ENCODE peak calls at places on chromosome 14, in seven cellular contexts. B is psoas muscle; N is lung; H is esophagus squamous epithelium; U is stimulated activated CD8-positive, alpha-beta memory T cell treated with anti-CD3 and anti-CD28 coated beads, Interleukin-15, amount 100 ng/mL, for 4 hours; I is stimulated activated CD4-positive, alpha-beta T cell treated with anti-CD3 and anti-CD28 coated beads, Interleukin-4, amount 100 ng/mL, for 4 hours; V is neural crest cell. R is an unnamed sample.

GRCh38 chr14:34872822-34873590 is 2.2 kb downstream of the BAZ1A start:
- DNase-seq in B (no peak), N (no peak), H (no peak), U (no peak), I (no peak), V (no peak), R (no peak)

GRCh38 chr14:76863724-76864407 is 37.7 kb downstream of the LRRC74A start:
- DNase-seq in B (peak), N (peak), H (no peak), U (no peak), I (no peak), V (peak), R (no peak)

GRCh38 chr14:100107236-100107635 is 42.0 kb downstream of the EVL start:
- DNase-seq in B (no peak), N (no peak), H (no peak), U (no peak), I (no peak), V (no peak), R (no peak)

GRCh38 chr14:92710001-92710341 is 38.5 kb downstream of the LGMN start:
- DNase-seq in B (no peak), N (no peak), H (no peak), U (no peak), I (no peak), V (no peak), R (no peak)

GRCh38 chr14:81323621-81324400 is 76.3 kb downstream of the STON2 start:
- DNase-seq in B (no peak), N (peak), H (no peak), U (no peak), I (no peak), V (peak), R (no peak)

GRCh38 chr14:62645649-62646048 is 399.6 kb downstream of the KCNH5 start:
- DNase-seq in B (no peak), N (no peak), H (no peak), U (no peak), I (no peak), V (no peak), R (no peak)

GRCh38 chr14:91348861-91349465 is 68.7 kb downstream of the CCDC88C start:
- DNase-seq in B (no peak), N (no peak), H (no peak), U (no peak), I (no peak), V (no peak), R (no peak)

GRCh38 chr14:32006267-32007110 is 70.6 kb upstream of the ARHGAP5 start:
- DNase-seq in B (no peak), N (no peak), H (no peak), U (no peak), I (no peak), V (no peak), R (no peak)

GRCh38 chr14:32542507-32542906 is 213.4 kb downstream of the AKAP6 start:
- DNase-seq in B (no peak), N (no peak), H (no peak), U (no peak), I (no peak), V (no peak), R (no peak)

GRCh38 chr14:99899578-99900178 is 106.5 kb downstream of the EML1 start:
- DNase-seq in B (no peak), N (no peak), H (no peak), U (no peak), I (no peak), V (no peak), R (no peak)

GRCh38 chr14:44168566-44168965 is 338.5 kb downstream of the FSCB start:
- DNase-seq in B (no peak), N (no peak), H (no peak), U (no peak), I (no peak), V (no peak), R (no peak)

GRCh38 chr14:76776306-76777251 is 15.3 kb downstream of the VASH1 start:
- DNase-seq in B (no peak), N (no peak), H (no peak), U (no peak), I (no peak), V (peak), R (no peak)

GRCh38 chr14:20415723-20416622 is 2.7 kb upstream of the TEP1 start:
- DNase-seq in B (no peak), N (no peak), H (no peak), U (no peak), I (peak), V (peak), R (no peak)

GRCh38 chr14:100739306-100739705 is 12.6 kb downstream of the DLK1 start:
- DNase-seq in B (no peak), N (no peak), H (no peak), U (no peak), I (no peak), V (no peak), R (peak)

GRCh38 chr14:55160989-55161388 is 30.4 kb downstream of the DLGAP5 start:
- DNase-seq in B (no peak), N (no peak), H (no peak), U (no peak), I (no peak), V (no peak), R (no peak)

GRCh38 chr14:73850940-73851339 is 691 bp upstream of the PTGR2 start:
- DNase-seq in B (no peak), N (no peak), H (no peak), U (no peak), I (no peak), V (no peak), R (no peak)

GRCh38 chr14:79378020-79378419 is 833.3 kb downstream of the DIO2 start:
- DNase-seq in B (no peak), N (no peak), H (no peak), U (no peak), I (no peak), V (no peak), R (no peak)

GRCh38 chr14:93939304-93940229 is 12.4 kb downstream of the FAM181A start:
- DNase-seq in B (peak), N (peak), H (peak), U (peak), I (peak), V (peak), R (peak)

GRCh38 chr14:23125933-23126524 is 7.0 kb upstream of the CEBPE start:
- DNase-seq in B (peak), N (no peak), H (no peak), U (no peak), I (no peak), V (no peak), R (no peak)

GRCh38 chr14:37588667-37588955 is 6.4 kb downstream of the FOXA1 start:
- DNase-seq in B (no peak), N (no peak), H (no peak), U (no peak), I (no peak), V (no peak), R (no peak)

GRCh38 chr14:58772061-58772604 is 134.4 kb downstream of the DACT1 start:
- DNase-seq in B (no peak), N (no peak), H (no peak), U (no peak), I (no peak), V (no peak), R (no peak)

GRCh38 chr14:42884100-42884499 is 1277.4 kb downstream of the LRFN5 start:
- DNase-seq in B (no peak), N (no peak), H (no peak), U (no peak), I (no peak), V (no peak), R (no peak)

GRCh38 chr14:65287264-65288131 is 125.0 kb upstream of the FUT8 start:
- DNase-seq in B (no peak), N (no peak), H (no peak), U (peak), I (peak), V (no peak), R (no peak)

GRCh38 chr14:50109342-50109741 is 7.0 kb downstream of the VCPKMT start:
- DNase-seq in B (no peak), N (no peak), H (no peak), U (no peak), I (no peak), V (peak), R (no peak)

GRCh38 chr14:81710232-81710845 is 176.7 kb upstream of the SEL1L start:
- DNase-seq in B (no peak), N (no peak), H (no peak), U (no peak), I (no peak), V (peak), R (no peak)

GRCh38 chr14:74858022-74858421 is 17.9 kb downstream of the PROX2 start:
- DNase-seq in B (no peak), N (no peak), H (no peak), U (no peak), I (no peak), V (no peak), R (no peak)

GRCh38 chr14:55386037-55386798 is 25.4 kb downstream of the ATG14 start:
- DNase-seq in B (no peak), N (no peak), H (no peak), U (no peak), I (peak), V (no peak), R (no peak)

GRCh38 chr14:70254476-70254961 is 65.8 kb upstream of the SLC8A3 start:
- DNase-seq in B (peak), N (peak), H (no peak), U (no peak), I (no peak), V (peak), R (peak)

GRCh38 chr14:102968306-102968705 is 45.8 kb downstream of the AMN start:
- DNase-seq in B (no peak), N (no peak), H (no peak), U (no peak), I (no peak), V (no peak), R (no peak)